ENCODE peak calls at places on chromosomes 13 and 19, in seven cellular contexts. H, Z, T, K, P, X and E are unnamed samples.

GRCh38 chr13:94706854-94707399 is 5.4 kb downstream of the SOX21 start:
- DNase-seq in T (no peak), K (no peak), Z (peak; percentile 47), X (no peak), P (no peak), H (no peak), E (peak; percentile 24)

GRCh38 chr13:37479901-37480300 is 118.7 kb downstream of the POSTN start:
- DNase-seq in K (no peak), H (no peak), T (no peak), P (no peak), X (no peak), Z (no peak), E (no peak)

GRCh38 chr19:40442328-40443130 is 1.6 kb downstream of the SERTAD3 start:
- DNase-seq in Z (no peak), T (no peak), P (no peak), X (no peak), H (no peak), K (no peak), E (no peak)

GRCh38 chr13:46844431-46844830 is 47.5 kb upstream of the ESD start:
- DNase-seq in T (no peak), Z (no peak), P (no peak), X (no peak), K (no peak), H (no peak), E (no peak)

GRCh38 chr13:109214393-109214792 is 572.0 kb downstream of the IRS2 start:
- DNase-seq in P (no peak), H (no peak), K (no peak), T (no peak), X (no peak), Z (no peak), E (no peak)

GRCh38 chr13:52169839-52170238 is 10.4 kb upstream of the NEK3 start:
- DNase-seq in X (no peak), T (no peak), K (no peak), H (no peak), Z (no peak), P (no peak), E (no peak)

GRCh38 chr19:44741258-44741731 is 7.2 kb upstream of the BCL3 start:
- DNase-seq in X (no peak), T (no peak), P (peak; percentile 70), Z (no peak), K (no peak), H (no peak), E (no peak)

GRCh38 chr13:40916207-40916998 is 102.7 kb downstream of the ELF1 start:
- DNase-seq in P (no peak), T (no peak), Z (no peak), K (no peak), H (no peak), X (no peak), E (no peak)

GRCh38 chr19:2149980-2150793 is 1.2 kb downstream of the AP3D1 start:
- DNase-seq in P (no peak), Z (no peak), K (peak; percentile 62), X (no peak), T (no peak), H (no peak), E (no peak)

GRCh38 chr19:30882411-30883005 is 466.7 kb downstream of the TSHZ3 start:
- DNase-seq in K (no peak), Z (no peak), H (no peak), P (no peak), T (no peak), X (no peak), E (no peak)

GRCh38 chr13:19864018-19864338 is 529 bp upstream of the ZMYM5 start:
- DNase-seq in H (peak; percentile 79), P (no peak), Z (peak; percentile 72), K (peak; percentile 86), X (peak; percentile 22), T (peak; percentile 31), E (no peak)

GRCh38 chr13:71278512-71278911 is 588.5 kb downstream of the DACH1 start:
- DNase-seq in T (no peak), P (no peak), H (no peak), X (no peak), Z (no peak), K (no peak), E (no peak)

GRCh38 chr19:18718015-18718526 is 34.6 kb downstream of the CRTC1 start:
- DNase-seq in Z (no peak), K (no peak), P (no peak), T (no peak), H (no peak), X (no peak), E (no peak)